ENCODE peak calls at places on chromosome 7, in four cellular contexts. C is activated gamma-delta T cell treated with Interleukin-2 at 50 U/mL for 16 hours, D is AG08395, V is kidney epithelial cell. M is an unnamed sample.

GRCh38 chr7:151736403-151736909 is 140.5 kb downstream of the PRKAG2 start:
- DNase-seq in C (no peak), D (peak), V (peak), M (no peak)

GRCh38 chr7:12945901-12946300 is 258.5 kb downstream of the ARL4A start:
- DNase-seq in C (no peak), D (no peak), V (no peak), M (no peak)

GRCh38 chr7:135774284-135774683 is 25.7 kb upstream of the FAM180A start:
- DNase-seq in C (no peak), D (peak), V (peak), M (no peak)

GRCh38 chr7:103698064-103698463 is 252.1 kb upstream of the SLC26A5 start:
- DNase-seq in C (no peak), D (no peak), V (no peak), M (no peak)

GRCh38 chr7:35253182-35253679 is 669 bp downstream of the TBX20 start:
- DNase-seq in C (no peak), D (no peak), V (no peak), M (no peak)

GRCh38 chr7:75727881-75728592 is 10.7 kb downstream of the HIP1 start:
- DNase-seq in C (peak), D (no peak), V (peak), M (peak)

GRCh38 chr7:97145068-97145467 is 27.6 kb downstream of the SDHAF3 start:
- DNase-seq in C (no peak), D (peak), V (no peak), M (no peak)

GRCh38 chr7:64875658-64876406 is 27.2 kb upstream of the ZNF273 start:
- DNase-seq in C (no peak), D (peak), V (no peak), M (no peak)

GRCh38 chr7:108142180-108142579 is 12.0 kb upstream of the LAMB4 start:
- DNase-seq in C (no peak), D (no peak), V (no peak), M (no peak)

GRCh38 chr7:81280531-81280930 is 361.7 kb upstream of the SEMA3C start:
- DNase-seq in C (no peak), D (no peak), V (no peak), M (no peak)

GRCh38 chr7:14570750-14571607 is 331.6 kb downstream of the DGKB start:
- DNase-seq in C (no peak), D (no peak), V (no peak), M (no peak)

GRCh38 chr7:60706-61105 is 131.7 kb upstream of the FAM20C start:
- DNase-seq in C (no peak), D (no peak), V (no peak), M (peak)

GRCh38 chr7:77954773-77955562 is 156.4 kb downstream of the PHTF2 start:
- DNase-seq in C (no peak), D (no peak), V (no peak), M (no peak)

GRCh38 chr7:101963693-101964092 is 146.3 kb downstream of the CUX1 start:
- DNase-seq in C (no peak), D (no peak), V (no peak), M (no peak)

GRCh38 chr7:132425920-132426319 is 150.3 kb downstream of the PLXNA4 start:
- DNase-seq in C (no peak), D (no peak), V (no peak), M (no peak)

GRCh38 chr7:154530136-154530535 is 472.8 kb downstream of the PAXIP1 start:
- DNase-seq in C (no peak), D (no peak), V (no peak), M (no peak)

GRCh38 chr7:44971188-44971907 is 7.5 kb downstream of the MYO1G start:
- DNase-seq in C (no peak), D (no peak), V (no peak), M (no peak)

GRCh38 chr7:159012353-159013069 is 132.2 kb downstream of the VIPR2 start:
- DNase-seq in C (no peak), D (no peak), V (no peak), M (peak)

GRCh38 chr7:133364959-133365680 is 112.2 kb downstream of the EXOC4 start:
- DNase-seq in C (no peak), D (peak), V (no peak), M (no peak)

GRCh38 chr7:150830957-150831356 is 21.4 kb upstream of the AOC1 start:
- DNase-seq in C (no peak), D (no peak), V (no peak), M (no peak)